ENCODE peak calls at places on chromosomes 4 and X, in five cellular contexts. X, B, Q, A and V are unnamed samples.

GRCh38 chr4:8472689-8473197 is 32.2 kb downstream of the TRMT44 start:
- DNase-seq in X (peak; percentile 8), B (no peak), Q (no peak), A (peak; percentile 96), V (no peak)

GRCh38 chr4:109005523-109005922 is 242.7 kb upstream of the ETNPPL start:
- DNase-seq in X (no peak), B (no peak), Q (no peak), A (peak; percentile 27), V (no peak)

GRCh38 chr4:86106475-86106874 is 253.4 kb downstream of the MAPK10 start:
- DNase-seq in X (no peak), B (no peak), Q (no peak), A (no peak), V (no peak)

GRCh38 chr4:2276581-2277325 is 14.8 kb upstream of the MXD4 start:
- DNase-seq in X (no peak), B (no peak), Q (no peak), A (no peak), V (no peak)

GRCh38 chr4:66681962-66682361 is 863.3 kb downstream of the CENPC start:
- DNase-seq in X (no peak), B (no peak), Q (no peak), A (no peak), V (no peak)

GRCh38 chr4:117623321-117623720 is 411.0 kb upstream of the NDST3 start:
- DNase-seq in X (no peak), B (no peak), Q (no peak), A (no peak), V (no peak)

GRCh38 chr4:155529197-155529596 is 137.5 kb upstream of the GUCY1A1 start:
- DNase-seq in X (no peak), B (no peak), Q (no peak), A (peak; percentile 48), V (no peak)

GRCh38 chr4:109915385-109916002 is 2.8 kb downstream of the EGF start:
- DNase-seq in X (no peak), B (no peak), Q (no peak), A (no peak), V (no peak)

GRCh38 chr4:139744232-139744631 is 78.6 kb downstream of the MGST2 start:
- DNase-seq in X (no peak), B (no peak), Q (no peak), A (no peak), V (no peak)

GRCh38 chrX:115582871-115583729 is 22.1 kb downstream of the PLS3 start:
- DNase-seq in X (no peak), B (no peak), Q (no peak), A (peak; percentile 54), V (no peak)

GRCh38 chr4:153603835-153604234 is 80.2 kb upstream of the TLR2 start:
- DNase-seq in X (no peak), B (no peak), Q (no peak), A (no peak), V (no peak)

GRCh38 chrX:132744470-132744869 is 214.0 kb downstream of the HS6ST2 start:
- DNase-seq in X (no peak), B (no peak), Q (no peak), A (no peak), V (no peak)

GRCh38 chr4:8745828-8746225 is 125.8 kb downstream of the HMX1 start:
- DNase-seq in X (no peak), B (no peak), Q (no peak), A (no peak), V (no peak)

GRCh38 chrX:19981987-19982386 is 8.9 kb downstream of the BCLAF3 start:
- DNase-seq in X (no peak), B (no peak), Q (no peak), A (no peak), V (no peak)

GRCh38 chr4:110733901-110734300 is 111.0 kb upstream of the PITX2 start:
- DNase-seq in X (no peak), B (no peak), Q (no peak), A (no peak), V (no peak)

GRCh38 chr4:89835413-89835812 is 1.5 kb downstream of the SNCA start:
- DNase-seq in X (no peak), B (no peak), Q (no peak), A (no peak), V (no peak)

GRCh38 chr4:150072906-150073714 is 5.1 kb upstream of the DCLK2 start:
- DNase-seq in X (no peak), B (no peak), Q (no peak), A (peak; percentile 98), V (no peak)

GRCh38 chrX:115952417-115953092 is 218.0 kb upstream of the AGTR2 start:
- DNase-seq in X (peak; percentile 33), B (no peak), Q (no peak), A (no peak), V (peak; percentile 32)

GRCh38 chr4:149793459-149793858 is 22.2 kb downstream of the IQCM start:
- DNase-seq in X (no peak), B (no peak), Q (no peak), A (peak; percentile 14), V (no peak)

GRCh38 chr4:173538903-173539445 is 8.9 kb upstream of the HAND2 start:
- DNase-seq in X (no peak), B (no peak), Q (no peak), A (no peak), V (no peak)

GRCh38 chr4:4853921-4854648 is 5.4 kb upstream of the MSX1 start:
- DNase-seq in X (no peak), B (no peak), Q (no peak), A (no peak), V (no peak)

GRCh38 chr4:76850010-76850441 is 47.9 kb downstream of the SOWAHB start:
- DNase-seq in X (no peak), B (no peak), Q (no peak), A (peak; percentile 81), V (no peak)

GRCh38 chr4:94158883-94159282 is 48.8 kb upstream of the SMARCAD1 start:
- DNase-seq in X (no peak), B (no peak), Q (no peak), A (no peak), V (no peak)

GRCh38 chr4:74018116-74018515 is 19.6 kb upstream of the CXCL5 start:
- DNase-seq in X (no peak), B (no peak), Q (no peak), A (no peak), V (no peak)

GRCh38 chr4:90078440-90078839 is 48.8 kb upstream of the CCSER1 start:
- DNase-seq in X (no peak), B (no peak), Q (no peak), A (no peak), V (no peak)

GRCh38 chr4:8235224-8235623 is 34.3 kb upstream of the HTRA3 start:
- DNase-seq in X (no peak), B (no peak), Q (no peak), A (no peak), V (no peak)

GRCh38 chrX:119247702-119248101 is 11.6 kb downstream of the PGRMC1 start:
- DNase-seq in X (no peak), B (no peak), Q (no peak), A (no peak), V (no peak)

GRCh38 chr4:140851032-140851636 is 94.9 kb upstream of the TBC1D9 start:
- DNase-seq in X (peak; percentile 79), B (peak; percentile 9), Q (peak; percentile 18), A (peak; percentile 57), V (peak; percentile 51)

GRCh38 chr4:8738471-8738931 is 133.1 kb downstream of the HMX1 start:
- DNase-seq in X (no peak), B (no peak), Q (no peak), A (no peak), V (no peak)

GRCh38 chrX:136779346-136779781 is 1.4 kb downstream of the ARHGEF6 start:
- DNase-seq in X (no peak), B (no peak), Q (no peak), A (no peak), V (no peak)

GRCh38 chr4:1979477-1980196 is 29.1 kb downstream of the NELFA start:
- DNase-seq in X (no peak), B (no peak), Q (no peak), A (no peak), V (no peak)

GRCh38 chr4:148376151-148376550 is 66.1 kb downstream of the NR3C2 start:
- DNase-seq in X (peak; percentile 72), B (no peak), Q (no peak), A (peak; percentile 11), V (peak; percentile 54)

GRCh38 chr4:73615613-73616012 is 4.6 kb downstream of the RASSF6 start:
- DNase-seq in X (no peak), B (no peak), Q (no peak), A (no peak), V (no peak)

GRCh38 chr4:76956961-76957738 is 7.6 kb downstream of the SEPTIN11 start:
- DNase-seq in X (no peak), B (no peak), Q (no peak), A (peak; percentile 68), V (no peak)